ENCODE peak calls at places on chromosomes 12 and 14, in four cellular contexts. E is NCI-H1105; W is stimulated activated naive CD4-positive, alpha-beta T cell; M is pancreas. R is an unnamed sample.

GRCh38 chr12:115762934-115763333 is 514.6 kb downstream of the MED13L start:
- DNase-seq in M (no peak), E (no peak), W (no peak), R (no peak)

GRCh38 chr12:66388512-66388911 is 86.2 kb downstream of the HELB start:
- DNase-seq in W (no peak), E (no peak), M (no peak), R (no peak)

GRCh38 chr12:109968032-109968420 is 28.1 kb downstream of the GIT2 start:
- DNase-seq in W (no peak), M (no peak), E (no peak), R (no peak)

GRCh38 chr14:36757730-36758286 is 96.1 kb downstream of the PAX9 start:
- DNase-seq in W (no peak), M (no peak), E (no peak), R (no peak)

GRCh38 chr14:100416921-100417451 is 93.8 kb downstream of the SLC25A47 start:
- DNase-seq in E (no peak), W (no peak), M (no peak), R (no peak)

GRCh38 chr12:69739287-69740191 is 879 bp downstream of the RAB3IP start:
- DNase-seq in W (peak), M (peak), E (peak), R (peak)

GRCh38 chr12:109716512-109717389 is 3.1 kb downstream of the FAM222A start:
- DNase-seq in W (no peak), E (no peak), M (no peak), R (peak)

GRCh38 chr12:101823891-101824290 is 6.9 kb downstream of the GNPTAB start:
- DNase-seq in W (peak), M (peak), E (no peak), R (peak)

GRCh38 chr12:95634622-95635621 is 83.6 kb upstream of the USP44 start:
- DNase-seq in W (no peak), E (no peak), M (peak), R (no peak)

GRCh38 chr12:12684375-12685106 is 11.4 kb downstream of the GPR19 start:
- DNase-seq in W (no peak), M (no peak), E (peak), R (no peak)

GRCh38 chr14:105065280-105066228 is at the start of gene GPR132:
- DNase-seq in M (peak), E (no peak), W (peak), R (peak)

GRCh38 chr14:27090716-27091115 is 492.9 kb upstream of the NOVA1 start:
- DNase-seq in W (no peak), E (no peak), M (no peak), R (no peak)

GRCh38 chr12:57868870-57869609 is 22.5 kb upstream of the CTDSP2 start:
- DNase-seq in E (no peak), W (no peak), M (no peak), R (peak)

GRCh38 chr14:58060077-58060476 is 91.9 kb downstream of the ARMH4 start:
- DNase-seq in E (no peak), M (no peak), W (no peak), R (no peak)

GRCh38 chr12:56787498-56787897 is 24.4 kb downstream of the HSD17B6 start:
- DNase-seq in E (no peak), W (no peak), M (no peak), R (no peak)

GRCh38 chr14:104883681-104884361 is 18.8 kb downstream of the CEP170B start:
- DNase-seq in E (no peak), M (no peak), W (no peak), R (peak)

GRCh38 chr12:131346578-131347344 is 364.1 kb upstream of the SFSWAP start:
- DNase-seq in W (no peak), M (no peak), E (no peak), R (no peak)